ENCODE peak calls at places on chromosome 6, in six cellular contexts. O is upper lobe of right lung, Q is psoas muscle, P is cardiac fibroblast, A is heart left ventricle, M is suprapubic skin. I is an unnamed sample.

GRCh38 chr6:136230219-136230980 is 19.7 kb downstream of the MTFR2 start:
- DNase-seq in O (no peak), Q (no peak), P (peak; percentile 34), A (no peak), M (no peak), I (no peak)

GRCh38 chr6:44470106-44470446 is 82.6 kb downstream of the CDC5L start:
- DNase-seq in O (no peak), Q (no peak), P (no peak), A (no peak), M (no peak), I (no peak)

GRCh38 chr6:169236988-169237387 is 16.7 kb downstream of the THBS2 start:
- DNase-seq in O (no peak), Q (no peak), P (no peak), A (no peak), M (peak; percentile 60), I (peak; percentile 64)

GRCh38 chr6:117449549-117450439 is 24.1 kb upstream of the ROS1 start:
- DNase-seq in O (no peak), Q (no peak), P (peak; percentile 94), A (peak; percentile 41), M (peak; percentile 65), I (peak; percentile 76)

GRCh38 chr6:16038938-16039337 is 89.9 kb upstream of the MYLIP start:
- DNase-seq in O (no peak), Q (no peak), P (no peak), A (no peak), M (no peak), I (no peak)

GRCh38 chr6:56381852-56382251 is 134.5 kb upstream of the COL21A1 start:
- DNase-seq in O (no peak), Q (no peak), P (peak; percentile 12), A (no peak), M (no peak), I (no peak)

GRCh38 chr6:154510144-154510905 is at the start of gene CNKSR3:
- DNase-seq in O (peak; percentile 92), Q (peak; percentile 83), P (peak; percentile 83), A (peak; percentile 87), M (peak; percentile 89), I (peak; percentile 93)

GRCh38 chr6:32212076-32212760 is 11.6 kb downstream of the NOTCH4 start:
- DNase-seq in O (no peak), Q (no peak), P (no peak), A (no peak), M (no peak), I (no peak)

GRCh38 chr6:52016918-52017748 is 70.3 kb downstream of the PKHD1 start:
- DNase-seq in O (no peak), Q (no peak), P (no peak), A (no peak), M (no peak), I (no peak)

GRCh38 chr6:78062993-78063392 is 410.2 kb downstream of the MEI4 start:
- DNase-seq in O (no peak), Q (no peak), P (no peak), A (no peak), M (no peak), I (no peak)

GRCh38 chr6:39932386-39932785 is 1.9 kb downstream of the MOCS1 start:
- DNase-seq in O (no peak), Q (no peak), P (no peak), A (no peak), M (no peak), I (no peak)

GRCh38 chr6:53119349-53119748 is 29.3 kb downstream of the GCM1 start:
- DNase-seq in O (no peak), Q (no peak), P (peak; percentile 20), A (no peak), M (no peak), I (no peak)

GRCh38 chr6:155264704-155265320 is 999 bp downstream of the CLDN20 start:
- DNase-seq in O (no peak), Q (no peak), P (peak; percentile 75), A (no peak), M (no peak), I (no peak)

GRCh38 chr6:134267917-134268361 is 50.0 kb downstream of the SGK1 start:
- DNase-seq in O (no peak), Q (no peak), P (peak; percentile 72), A (peak; percentile 48), M (no peak), I (no peak)

GRCh38 chr6:20729086-20729485 is 194.8 kb downstream of the CDKAL1 start:
- DNase-seq in O (no peak), Q (no peak), P (no peak), A (no peak), M (no peak), I (no peak)

GRCh38 chr6:32084780-32085179 is 24.4 kb downstream of the TNXB start:
- DNase-seq in O (no peak), Q (no peak), P (no peak), A (no peak), M (no peak), I (no peak)

GRCh38 chr6:6781172-6781876 is 192.8 kb downstream of the LY86 start:
- DNase-seq in O (no peak), Q (peak; percentile 71), P (peak; percentile 86), A (no peak), M (no peak), I (no peak)

GRCh38 chr6:41039060-41039998 is at the start of gene UNC5CL:
- DNase-seq in O (peak; percentile 84), Q (peak; percentile 62), P (peak; percentile 39), A (no peak), M (peak; percentile 46), I (no peak)

GRCh38 chr6:150528648-150529285 is 70.9 kb upstream of the PLEKHG1 start:
- DNase-seq in O (no peak), Q (peak; percentile 56), P (peak; percentile 24), A (peak; percentile 71), M (no peak), I (no peak)

GRCh38 chr6:45132059-45132458 is 196.1 kb upstream of the RUNX2 start:
- DNase-seq in O (no peak), Q (no peak), P (peak; percentile 35), A (no peak), M (no peak), I (no peak)

GRCh38 chr6:168711666-168712300 is 270.8 kb downstream of the SMOC2 start:
- DNase-seq in O (no peak), Q (no peak), P (no peak), A (no peak), M (no peak), I (no peak)

GRCh38 chr6:52305948-52306767 is 21.6 kb upstream of the MCM3 start:
- DNase-seq in O (no peak), Q (no peak), P (no peak), A (no peak), M (no peak), I (no peak)

GRCh38 chr6:106870824-106871300 is 103.7 kb downstream of the CD24 start:
- DNase-seq in O (no peak), Q (no peak), P (peak; percentile 37), A (no peak), M (no peak), I (no peak)

GRCh38 chr6:52503344-52503747 is 73.5 kb downstream of the TRAM2 start:
- DNase-seq in O (no peak), Q (no peak), P (peak; percentile 62), A (no peak), M (no peak), I (no peak)

GRCh38 chr6:170283212-170284081 is 7.4 kb downstream of the DLL1 start:
- DNase-seq in O (peak; percentile 61), Q (peak; percentile 45), P (no peak), A (no peak), M (no peak), I (peak; percentile 60)

GRCh38 chr6:20354366-20354765 is 47.3 kb upstream of the E2F3 start:
- DNase-seq in O (no peak), Q (no peak), P (no peak), A (no peak), M (no peak), I (no peak)

GRCh38 chr6:137488736-137489409 is 5.3 kb downstream of the OLIG3 start:
- DNase-seq in O (peak; percentile 61), Q (no peak), P (no peak), A (no peak), M (no peak), I (no peak)

GRCh38 chr6:8065519-8065911 is 1.3 kb upstream of the BLOC1S5 start:
- DNase-seq in O (no peak), Q (no peak), P (no peak), A (no peak), M (no peak), I (no peak)
- H3K4me3 ChIP-seq in O (no peak overlapping the region), Q (no peak overlapping the region), P (no peak overlapping the region), A (no peak overlapping the region), M (no peak overlapping the region), I (no peak overlapping the region)

GRCh38 chr6:130761286-130761685 is 65.9 kb upstream of the SMLR1 start:
- DNase-seq in O (no peak), Q (no peak), P (no peak), A (no peak), M (no peak), I (no peak)

GRCh38 chr6:130756836-130757235 is 70.4 kb upstream of the SMLR1 start:
- DNase-seq in O (no peak), Q (no peak), P (no peak), A (no peak), M (no peak), I (no peak)

GRCh38 chr6:130758818-130759217 is 68.4 kb upstream of the SMLR1 start:
- DNase-seq in O (no peak), Q (no peak), P (no peak), A (no peak), M (no peak), I (no peak)

GRCh38 chr6:130755368-130756034 is 71.7 kb upstream of the SMLR1 start:
- DNase-seq in O (no peak), Q (no peak), P (no peak), A (no peak), M (no peak), I (no peak)

DNA sequence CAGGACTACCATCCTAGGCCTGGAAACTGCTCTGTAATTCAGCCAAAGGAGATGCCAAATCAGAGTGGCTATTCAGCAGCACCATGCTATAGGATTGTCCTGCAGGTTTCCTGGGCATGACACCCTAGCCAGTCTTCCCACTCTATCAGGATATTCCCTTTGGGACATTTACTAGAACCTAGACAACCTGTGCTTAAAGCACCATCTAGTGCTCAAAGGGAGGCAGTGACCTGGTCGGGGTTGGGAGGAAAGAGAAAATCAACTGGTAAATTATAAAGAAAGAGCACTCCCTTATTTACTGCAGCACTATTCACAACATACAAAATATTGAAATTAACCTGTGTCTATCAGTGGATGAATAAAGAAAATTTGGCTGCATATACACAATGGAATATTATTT is 67.2 kb upstream of the SMLR1 start:
- DNase-seq in O (no peak), Q (no peak), P (peak; percentile 65), A (no peak), M (no peak), I (no peak)
- TF ChIP-seq CTCF in O (peak; percentile 43), Q (no peak), P (peak; percentile 80), A (no peak), M (no peak), I (no peak)

GRCh38 chr6:48747471-48747870 is 636.5 kb upstream of the PTCHD4 start:
- DNase-seq in O (no peak), Q (no peak), P (no peak), A (no peak), M (no peak), I (no peak)
- H3K4me3 ChIP-seq in O (no peak overlapping the region), Q (no peak overlapping the region), P (no peak overlapping the region), A (no peak overlapping the region), M (no peak overlapping the region), I (no peak overlapping the region)

DNA sequence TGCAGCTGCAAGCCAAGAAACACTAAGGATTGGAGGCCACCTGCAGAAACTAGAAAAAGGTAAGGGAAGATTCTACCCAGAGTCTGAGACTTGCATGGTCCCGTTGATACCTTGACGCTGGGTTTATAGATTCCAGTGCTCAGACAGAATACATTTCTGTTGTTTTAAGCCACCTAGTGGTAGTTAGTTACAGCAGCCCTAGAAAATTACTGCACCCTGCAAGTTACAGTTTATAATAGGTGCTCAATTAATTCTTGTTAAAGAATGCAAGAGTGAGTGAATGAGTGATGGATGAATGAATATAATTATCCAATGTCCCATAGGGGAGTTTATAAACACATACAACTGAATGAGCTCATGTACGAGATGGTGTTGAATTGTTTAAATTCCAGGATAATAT is 453.1 kb upstream of the SLC35B3 start:
- DNase-seq in O (no peak), Q (no peak), P (peak; percentile 10), A (no peak), M (no peak), I (no peak)
- TF ChIP-seq CTCF in O (peak; percentile 31), Q (peak; percentile 10), P (no peak), A (no peak), M (peak; percentile 25), I (no peak)